ENCODE peak calls at places on chromosomes 5 and 9, in eight cellular contexts. One of them, this sample, is unnamed.

GRCh38 chr5:10317825-10318682 is 10.4 kb upstream of the CMBL start:
- DNase-seq in WTC11: no peak
- DNase-seq in NCI-H1092: no peak
- DNase-seq in DMS 273 treated with DMSO at 0.1 percent for 48 hours: no peak
- DNase-seq in NCI-H226: no peak
- DNase-seq in stimulated activated CD4-positive, alpha-beta T cell treated with anti-CD3 and anti-CD28 coated beads, Interleukin-12 subunit alpha, Interleukin-12 subunit beta, amount 100 ng/mL, for 48 hours: no peak
- DNase-seq in heart left ventricle: no peak
- DNase-seq in NCI-H524: no peak
- DNase-seq in this sample: no peak

GRCh38 chr5:139650031-139650688 is 2.0 kb downstream of the CXXC5 start:
- DNase-seq in WTC11: peak
- DNase-seq in NCI-H1092: no peak
- DNase-seq in DMS 273 treated with DMSO at 0.1 percent for 48 hours: no peak
- DNase-seq in NCI-H226: no peak
- DNase-seq in stimulated activated CD4-positive, alpha-beta T cell treated with anti-CD3 and anti-CD28 coated beads, Interleukin-12 subunit alpha, Interleukin-12 subunit beta, amount 100 ng/mL, for 48 hours: no peak
- DNase-seq in heart left ventricle: peak
- DNase-seq in NCI-H524: peak
- DNase-seq in this sample: peak

GRCh38 chr5:83922699-83923098 is 202.0 kb upstream of the HAPLN1 start:
- DNase-seq in WTC11: no peak
- DNase-seq in NCI-H1092: no peak
- DNase-seq in DMS 273 treated with DMSO at 0.1 percent for 48 hours: no peak
- DNase-seq in NCI-H226: no peak
- DNase-seq in stimulated activated CD4-positive, alpha-beta T cell treated with anti-CD3 and anti-CD28 coated beads, Interleukin-12 subunit alpha, Interleukin-12 subunit beta, amount 100 ng/mL, for 48 hours: no peak
- DNase-seq in heart left ventricle: no peak
- DNase-seq in NCI-H524: peak
- DNase-seq in this sample: no peak

GRCh38 chr9:32554107-32554506 is 1.7 kb upstream of the TOPORS start:
- DNase-seq in WTC11: no peak
- DNase-seq in NCI-H1092: no peak
- DNase-seq in DMS 273 treated with DMSO at 0.1 percent for 48 hours: peak
- DNase-seq in NCI-H226: no peak
- DNase-seq in stimulated activated CD4-positive, alpha-beta T cell treated with anti-CD3 and anti-CD28 coated beads, Interleukin-12 subunit alpha, Interleukin-12 subunit beta, amount 100 ng/mL, for 48 hours: no peak
- DNase-seq in heart left ventricle: no peak
- DNase-seq in NCI-H524: no peak
- DNase-seq in this sample: no peak

GRCh38 chr5:80269991-80270438 is 14.2 kb upstream of the SERINC5 start:
- DNase-seq in WTC11: no peak
- DNase-seq in NCI-H1092: no peak
- DNase-seq in DMS 273 treated with DMSO at 0.1 percent for 48 hours: no peak
- DNase-seq in NCI-H226: no peak
- DNase-seq in stimulated activated CD4-positive, alpha-beta T cell treated with anti-CD3 and anti-CD28 coated beads, Interleukin-12 subunit alpha, Interleukin-12 subunit beta, amount 100 ng/mL, for 48 hours: no peak
- DNase-seq in heart left ventricle: no peak
- DNase-seq in NCI-H524: no peak
- DNase-seq in this sample: no peak

GRCh38 chr5:28648108-28648507 is 1609.7 kb upstream of the CDH9 start:
- DNase-seq in WTC11: peak
- DNase-seq in NCI-H1092: no peak
- DNase-seq in DMS 273 treated with DMSO at 0.1 percent for 48 hours: no peak
- DNase-seq in NCI-H226: peak
- DNase-seq in stimulated activated CD4-positive, alpha-beta T cell treated with anti-CD3 and anti-CD28 coated beads, Interleukin-12 subunit alpha, Interleukin-12 subunit beta, amount 100 ng/mL, for 48 hours: no peak
- DNase-seq in heart left ventricle: no peak
- DNase-seq in NCI-H524: peak
- DNase-seq in this sample: no peak

GRCh38 chr9:111163738-111164399 is 125.6 kb upstream of the LPAR1 start:
- DNase-seq in WTC11: no peak
- DNase-seq in NCI-H1092: no peak
- DNase-seq in DMS 273 treated with DMSO at 0.1 percent for 48 hours: no peak
- DNase-seq in NCI-H226: no peak
- DNase-seq in stimulated activated CD4-positive, alpha-beta T cell treated with anti-CD3 and anti-CD28 coated beads, Interleukin-12 subunit alpha, Interleukin-12 subunit beta, amount 100 ng/mL, for 48 hours: no peak
- DNase-seq in heart left ventricle: no peak
- DNase-seq in NCI-H524: no peak
- DNase-seq in this sample: no peak

GRCh38 chr5:67038817-67039603 is 157.6 kb downstream of the CD180 start:
- DNase-seq in WTC11: no peak
- DNase-seq in NCI-H1092: no peak
- DNase-seq in DMS 273 treated with DMSO at 0.1 percent for 48 hours: no peak
- DNase-seq in NCI-H226: peak
- DNase-seq in stimulated activated CD4-positive, alpha-beta T cell treated with anti-CD3 and anti-CD28 coated beads, Interleukin-12 subunit alpha, Interleukin-12 subunit beta, amount 100 ng/mL, for 48 hours: no peak
- DNase-seq in heart left ventricle: no peak
- DNase-seq in NCI-H524: no peak
- DNase-seq in this sample: no peak